ENCODE peak calls at places on chromosomes 4 and X, in ten cellular contexts. Q is CD8-positive, alpha-beta T cell; X is left lung; I is colonic mucosa; C is right atrium auricular region; V is mammary epithelial cell; R is heart left ventricle; H is foreskin keratinocyte; B is astrocyte; U is IMR-90. L is an unnamed sample.

GRCh38 chr4:55345054-55345453 is 988 bp upstream of the SRD5A3 start:
- DNase-seq in U (no peak), H (no peak), V (no peak), C (no peak), B (no peak), I (no peak), Q (no peak), X (no peak), R (no peak), L (no peak)

GRCh38 chrX:3811331-3812311 is 98.2 kb upstream of the PRKX start:
- DNase-seq in I (no peak), V (peak; percentile 25), Q (peak; percentile 57), R (no peak), X (no peak), H (no peak), B (peak; percentile 22), U (peak; percentile 58), C (no peak), L (no peak)

GRCh38 chr4:108068422-108068821 is 78.7 kb downstream of the HADH start:
- DNase-seq in X (no peak), U (no peak), C (no peak), H (no peak), I (no peak), B (no peak), Q (no peak), R (no peak), V (no peak), L (no peak)

GRCh38 chr4:141140271-141141205 is 7.3 kb upstream of the RNF150 start:
- DNase-seq in C (no peak), U (no peak), B (peak; percentile 40), V (no peak), Q (no peak), H (no peak), X (no peak), R (no peak), I (no peak), L (no peak)

GRCh38 chr4:161252520-161253141 is 911.2 kb downstream of the FSTL5 start:
- DNase-seq in R (no peak), C (no peak), V (peak; percentile 29), B (no peak), H (peak; percentile 24), X (no peak), U (peak; percentile 0), I (no peak), Q (no peak), L (no peak)

GRCh38 chrX:17860811-17861495 is at the start of gene RAI2:
- DNase-seq in R (peak; percentile 61), B (no peak), X (no peak), H (no peak), Q (peak; percentile 44), I (no peak), C (no peak), V (no peak), U (no peak), L (peak; percentile 77)

GRCh38 chr4:185508162-185508561 is 27.1 kb downstream of the PDLIM3 start:
- DNase-seq in R (no peak), C (no peak), B (no peak), V (peak; percentile 84), H (peak; percentile 92), Q (no peak), U (no peak), X (no peak), I (no peak), L (no peak)

GRCh38 chrX:41666251-41666650 is 22.5 kb upstream of the GPR34 start:
- DNase-seq in B (peak; percentile 25), R (no peak), V (no peak), Q (no peak), I (no peak), X (no peak), C (no peak), H (no peak), U (peak; percentile 36), L (no peak)

GRCh38 chr4:183906736-183907651 is 1.9 kb downstream of the STOX2 start:
- DNase-seq in R (no peak), I (no peak), U (no peak), Q (no peak), C (no peak), V (no peak), B (no peak), H (no peak), X (no peak), L (peak; percentile 63)

GRCh38 chr4:142350886-142351285 is 495.2 kb downstream of the INPP4B start:
- DNase-seq in I (peak; percentile 43), C (no peak), Q (no peak), H (no peak), R (no peak), X (no peak), B (no peak), U (peak; percentile 50), V (no peak), L (no peak)

DNA sequence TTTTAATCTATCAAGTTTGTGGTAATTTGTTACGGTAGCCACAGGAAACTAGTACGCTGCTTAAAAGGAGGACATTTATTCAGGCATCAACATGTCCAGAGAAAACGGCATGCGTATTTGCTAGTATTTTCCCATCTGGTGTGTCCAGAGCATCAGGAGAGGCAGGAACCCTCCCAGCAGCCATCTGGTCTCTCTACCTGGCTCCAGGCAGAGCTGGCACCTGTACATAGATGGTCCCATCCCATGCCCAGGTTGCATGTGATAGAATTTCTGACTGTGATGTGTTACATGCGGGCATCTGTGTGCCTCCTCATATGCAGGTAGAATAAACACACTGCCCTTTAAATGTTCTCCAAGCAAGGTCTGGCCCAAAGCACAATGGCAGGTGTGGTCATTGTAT is 57.9 kb upstream of the PAGE1 start:
- DNase-seq in C (no peak), Q (no peak), R (no peak), X (no peak), H (no peak), V (no peak), I (no peak), U (no peak), B (no peak), L (no peak)
- H3K27me3 ChIP-seq in C (no peaks in the 10 kb centered on the region), Q (no peaks in the 10 kb centered on the region), R (no peaks in the 10 kb centered on the region), X (no peaks in the 10 kb centered on the region), H (no peaks in the 10 kb centered on the region), V (peaks cover 2% of the 10 kb centered on the region), I (peaks cover 12% of the 10 kb centered on the region), U (peaks cover 17% of the 10 kb centered on the region), B (no peaks in the 10 kb centered on the region), L (no peaks in the 10 kb centered on the region)

DNA sequence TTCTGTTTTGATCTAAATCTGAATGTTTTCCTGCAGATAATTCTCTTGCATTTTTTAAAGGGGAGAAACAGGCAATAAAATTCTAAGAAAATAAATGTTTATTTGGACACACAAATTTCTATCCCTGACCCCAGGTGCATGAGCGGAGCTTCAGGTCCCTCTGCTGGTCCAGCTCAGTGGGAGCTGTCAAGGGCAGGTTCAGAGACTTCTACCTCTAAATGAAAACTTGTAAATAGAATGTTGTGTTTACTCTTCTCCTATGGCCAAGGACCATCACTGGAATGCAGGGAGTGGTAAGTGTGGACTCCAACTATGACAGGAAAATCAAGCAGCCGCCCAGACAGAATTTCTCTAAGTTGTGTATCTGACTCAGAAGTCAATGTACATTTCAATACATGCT is 148.6 kb upstream of the TTC29 start:
- DNase-seq in V (no peak), R (no peak), Q (no peak), H (no peak), X (no peak), U (no peak), C (no peak), I (no peak), B (no peak), L (no peak)
- TF ChIP-seq CTCF in V (no peak), R (peak; percentile 22), Q (no peak), H (peak; percentile 34), X (no peak), U (no peak), C (no peak), I (no peak), B (no peak), L (no peak)

GRCh38 chrX:16101581-16101980 is 21.8 kb upstream of the GRPR start:
- DNase-seq in B (no peak), V (no peak), H (no peak), R (no peak), I (no peak), C (no peak), U (no peak), X (no peak), Q (no peak), L (no peak)
- H3K4me1 ChIP-seq in B (no peaks in the 10 kb centered on the region), V (no peaks in the 10 kb centered on the region), H (no peaks in the 10 kb centered on the region), R (no peaks in the 10 kb centered on the region), I (no peaks in the 10 kb centered on the region), C (no peaks in the 10 kb centered on the region), U (no peaks in the 10 kb centered on the region), X (no peaks in the 10 kb centered on the region), Q (no peaks in the 10 kb centered on the region), L (no peaks in the 10 kb centered on the region)

GRCh38 chr4:8842614-8843013 is 29.0 kb downstream of the HMX1 start:
- DNase-seq in Q (no peak), U (no peak), C (no peak), V (no peak), R (no peak), H (no peak), X (no peak), B (no peak), I (no peak), L (no peak)

GRCh38 chr4:8843597-8843996 is 28.0 kb downstream of the HMX1 start:
- DNase-seq in Q (no peak), X (no peak), H (no peak), B (no peak), V (no peak), C (no peak), U (no peak), R (no peak), I (no peak), L (no peak)

GRCh38 chr4:8840006-8840793 is 31.4 kb downstream of the HMX1 start:
- DNase-seq in H (no peak), X (peak; percentile 17), V (no peak), U (no peak), I (no peak), Q (no peak), C (no peak), B (no peak), R (peak; percentile 44), L (peak; percentile 55)

GRCh38 chr4:8840816-8841455 is 30.7 kb downstream of the HMX1 start:
- DNase-seq in B (no peak), X (peak; percentile 27), U (no peak), C (no peak), V (no peak), I (no peak), R (peak; percentile 47), H (no peak), Q (no peak), L (peak; percentile 48)

GRCh38 chr4:8841678-8842268 is 29.9 kb downstream of the HMX1 start:
- DNase-seq in U (no peak), V (no peak), Q (no peak), X (no peak), C (no peak), B (no peak), I (no peak), R (no peak), H (no peak), L (no peak)
- H3K27me3 ChIP-seq in U (no peaks in the 10 kb centered on the region), V (no peaks in the 10 kb centered on the region), Q (no peaks in the 10 kb centered on the region), X (peaks cover 52% of the 10 kb centered on the region), C (no peaks in the 10 kb centered on the region), B (no peaks in the 10 kb centered on the region), I (no peaks in the 10 kb centered on the region), R (no peaks in the 10 kb centered on the region), H (no peaks in the 10 kb centered on the region), L (peaks cover 16% of the 10 kb centered on the region)

L was measured in upper lobe of right lung.